ENCODE peak calls at places on chromosomes 16 and 17, in six cellular contexts. C is EL, G is AG08395, R is smooth muscle cell of the brain vasculature, T is stomach, P is heart left ventricle. X is an unnamed sample.

GRCh38 chr17:79789943-79790804 is 6.7 kb downstream of the CBX8 start:
- DNase-seq in T (no peak), G (peak), P (no peak), C (peak), R (no peak), X (no peak)

GRCh38 chr16:31718998-31719397 is 154.6 kb upstream of the ZNF267 start:
- DNase-seq in G (no peak), P (no peak), C (no peak), T (no peak), R (no peak), X (no peak)

GRCh38 chr16:24858219-24859041 is 12.7 kb downstream of the SLC5A11 start:
- DNase-seq in R (peak), G (peak), C (peak), P (peak), T (peak), X (no peak)

GRCh38 chr16:71629617-71630016 is 3.6 kb downstream of the MARVELD3 start:
- DNase-seq in G (no peak), P (no peak), T (no peak), R (no peak), C (no peak), X (no peak)

GRCh38 chr16:50185005-50185505 is 31.9 kb downstream of the TENT4B start:
- DNase-seq in G (peak), R (no peak), P (no peak), T (no peak), C (peak), X (no peak)

GRCh38 chr17:48100591-48101011 is 677 bp downstream of the CBX1 start:
- DNase-seq in P (peak), C (peak), R (no peak), T (peak), G (peak), X (no peak)

GRCh38 chr16:75108792-75109731 is 7.5 kb downstream of the LDHD start:
- DNase-seq in R (peak), T (peak), C (peak), G (peak), P (peak), X (peak)

GRCh38 chr16:64362193-64362592 is 759.7 kb downstream of the CDH11 start:
- DNase-seq in G (peak), P (no peak), R (no peak), T (no peak), C (peak), X (no peak)

GRCh38 chr17:53093386-53093785 is 729.3 kb upstream of the KIF2B start:
- DNase-seq in C (no peak), R (no peak), T (no peak), P (no peak), G (no peak), X (no peak)

GRCh38 chr17:36934759-36935630 is 2.3 kb upstream of the LHX1 start:
- DNase-seq in C (no peak), R (no peak), T (no peak), P (no peak), G (no peak), X (no peak)

GRCh38 chr17:68391561-68392268 is 65.6 kb downstream of the WIPI1 start:
- DNase-seq in R (no peak), C (no peak), G (peak), T (no peak), P (no peak), X (no peak)